ENCODE peak calls at places on chromosomes 13 and 19, in seven cellular contexts. One of them, this sample, is unnamed.
A peak's percentile ranks its signal among the peaks of the same experiment; 100 is the strongest.

GRCh38 chr19:58498316-58499020 is 13.3 kb downstream of the SLC27A5 start:
- DNase-seq in choroid plexus epithelial cell: no peak
- DNase-seq in BJ: no peak
- DNase-seq in foreskin fibroblast: no peak
- DNase-seq in mammary epithelial cell: no peak
- DNase-seq in tibial nerve: no peak
- DNase-seq in ascending aorta: no peak
- DNase-seq in this sample: no peak

GRCh38 chr19:30373593-30373992 is 1.4 kb downstream of the ZNF536 start:
- DNase-seq in tibial nerve: no peak
- DNase-seq in mammary epithelial cell: no peak
- DNase-seq in choroid plexus epithelial cell: no peak
- DNase-seq in foreskin fibroblast: no peak
- DNase-seq in BJ: no peak
- DNase-seq in ascending aorta: no peak
- DNase-seq in this sample: no peak

GRCh38 chr19:33248954-33249613 is 23.4 kb upstream of the SLC7A10 start:
- DNase-seq in foreskin fibroblast: no peak
- DNase-seq in ascending aorta: no peak
- DNase-seq in mammary epithelial cell: no peak
- DNase-seq in choroid plexus epithelial cell: no peak
- DNase-seq in tibial nerve: no peak
- DNase-seq in BJ: no peak
- DNase-seq in this sample: no peak

GRCh38 chr19:18070181-18070580 is 16.6 kb downstream of the IL12RB1 start:
- DNase-seq in ascending aorta: no peak
- DNase-seq in BJ: no peak
- DNase-seq in tibial nerve: no peak
- DNase-seq in mammary epithelial cell: no peak
- DNase-seq in foreskin fibroblast: no peak
- DNase-seq in choroid plexus epithelial cell: no peak
- DNase-seq in this sample: no peak

GRCh38 chr19:48203227-48203793 is 32.8 kb downstream of the ZSWIM9 start:
- DNase-seq in tibial nerve: no peak
- DNase-seq in choroid plexus epithelial cell: no peak
- DNase-seq in foreskin fibroblast: no peak
- DNase-seq in mammary epithelial cell: no peak
- DNase-seq in ascending aorta: no peak
- DNase-seq in BJ: no peak
- DNase-seq in this sample: no peak

GRCh38 chr13:113841355-113841653 is 22.6 kb downstream of the GAS6 start:
- DNase-seq in BJ: no peak
- DNase-seq in foreskin fibroblast: no peak
- DNase-seq in tibial nerve: no peak
- DNase-seq in ascending aorta: no peak
- DNase-seq in mammary epithelial cell: no peak
- DNase-seq in choroid plexus epithelial cell: no peak
- DNase-seq in this sample: no peak

GRCh38 chr19:18520848-18521691 is 800 bp downstream of the ELL start:
- DNase-seq in ascending aorta: no peak
- DNase-seq in choroid plexus epithelial cell: no peak
- DNase-seq in foreskin fibroblast: no peak
- DNase-seq in BJ: no peak
- DNase-seq in mammary epithelial cell: no peak
- DNase-seq in tibial nerve: peak; percentile 62
- DNase-seq in this sample: no peak

GRCh38 chr19:55368701-55369563 is 1.3 kb downstream of the IL11 start:
- DNase-seq in foreskin fibroblast: peak; percentile 75
- DNase-seq in ascending aorta: no peak
- DNase-seq in tibial nerve: no peak
- DNase-seq in mammary epithelial cell: peak; percentile 57
- DNase-seq in choroid plexus epithelial cell: no peak
- DNase-seq in BJ: no peak
- DNase-seq in this sample: peak; percentile 52

GRCh38 chr13:21736926-21737325 is 66.1 kb downstream of the FGF9 start:
- DNase-seq in tibial nerve: no peak
- DNase-seq in ascending aorta: no peak
- DNase-seq in choroid plexus epithelial cell: no peak
- DNase-seq in foreskin fibroblast: no peak
- DNase-seq in mammary epithelial cell: no peak
- DNase-seq in BJ: no peak
- DNase-seq in this sample: no peak

GRCh38 chr19:16391301-16392055 is 66.9 kb downstream of the KLF2 start:
- DNase-seq in mammary epithelial cell: no peak
- DNase-seq in BJ: no peak
- DNase-seq in foreskin fibroblast: no peak
- DNase-seq in choroid plexus epithelial cell: no peak
- DNase-seq in ascending aorta: no peak
- DNase-seq in tibial nerve: no peak
- DNase-seq in this sample: no peak

GRCh38 chr13:98466634-98467236 is 110.2 kb downstream of the STK24 start:
- DNase-seq in foreskin fibroblast: no peak
- DNase-seq in BJ: no peak
- DNase-seq in ascending aorta: no peak
- DNase-seq in choroid plexus epithelial cell: peak; percentile 74
- DNase-seq in tibial nerve: peak; percentile 61
- DNase-seq in mammary epithelial cell: no peak
- DNase-seq in this sample: peak; percentile 61

GRCh38 chr19:17967258-17968051 is 548 bp downstream of the KCNN1 start:
- DNase-seq in foreskin fibroblast: no peak
- DNase-seq in ascending aorta: no peak
- DNase-seq in BJ: no peak
- DNase-seq in mammary epithelial cell: no peak
- DNase-seq in choroid plexus epithelial cell: no peak
- DNase-seq in tibial nerve: no peak
- DNase-seq in this sample: no peak

GRCh38 chr19:1285737-1286360 is at the start of gene EFNA2:
- DNase-seq in tibial nerve: no peak
- DNase-seq in mammary epithelial cell: no peak
- DNase-seq in foreskin fibroblast: no peak
- DNase-seq in BJ: no peak
- DNase-seq in choroid plexus epithelial cell: no peak
- DNase-seq in ascending aorta: no peak
- DNase-seq in this sample: no peak

GRCh38 chr19:2151339-2152229 is at the start of gene AP3D1:
- DNase-seq in ascending aorta: peak; percentile 99
- DNase-seq in mammary epithelial cell: peak; percentile 100
- DNase-seq in choroid plexus epithelial cell: peak; percentile 100
- DNase-seq in foreskin fibroblast: peak; percentile 100
- DNase-seq in BJ: peak; percentile 99
- DNase-seq in tibial nerve: peak; percentile 99
- DNase-seq in this sample: peak; percentile 100

GRCh38 chr13:97757807-97758206 is 195.7 kb upstream of the IPO5 start:
- DNase-seq in BJ: no peak
- DNase-seq in foreskin fibroblast: no peak
- DNase-seq in ascending aorta: no peak
- DNase-seq in choroid plexus epithelial cell: peak; percentile 83
- DNase-seq in tibial nerve: no peak
- DNase-seq in mammary epithelial cell: no peak
- DNase-seq in this sample: no peak

GRCh38 chr19:45862271-45862563 is 730 bp downstream of the SYMPK start:
- DNase-seq in ascending aorta: no peak
- DNase-seq in BJ: no peak
- DNase-seq in tibial nerve: no peak
- DNase-seq in mammary epithelial cell: no peak
- DNase-seq in foreskin fibroblast: no peak
- DNase-seq in choroid plexus epithelial cell: no peak
- DNase-seq in this sample: no peak

GRCh38 chr19:19775891-19776205 is 42.9 kb upstream of the ZNF14 start:
- DNase-seq in foreskin fibroblast: no peak
- DNase-seq in BJ: no peak
- DNase-seq in tibial nerve: no peak
- DNase-seq in ascending aorta: no peak
- DNase-seq in choroid plexus epithelial cell: no peak
- DNase-seq in mammary epithelial cell: no peak
- DNase-seq in this sample: no peak

GRCh38 chr19:3699071-3699740 is 1.1 kb downstream of the PIP5K1C start:
- DNase-seq in ascending aorta: no peak
- DNase-seq in tibial nerve: peak; percentile 52
- DNase-seq in foreskin fibroblast: peak; percentile 64
- DNase-seq in choroid plexus epithelial cell: peak; percentile 42
- DNase-seq in mammary epithelial cell: peak; percentile 50
- DNase-seq in BJ: no peak
- DNase-seq in this sample: peak; percentile 30

GRCh38 chr19:43699506-43700367 is 16.1 kb upstream of the IRGC start:
- DNase-seq in foreskin fibroblast: peak; percentile 15
- DNase-seq in choroid plexus epithelial cell: peak; percentile 34
- DNase-seq in ascending aorta: no peak
- DNase-seq in mammary epithelial cell: no peak
- DNase-seq in tibial nerve: no peak
- DNase-seq in BJ: no peak
- DNase-seq in this sample: peak; percentile 43

DNA sequence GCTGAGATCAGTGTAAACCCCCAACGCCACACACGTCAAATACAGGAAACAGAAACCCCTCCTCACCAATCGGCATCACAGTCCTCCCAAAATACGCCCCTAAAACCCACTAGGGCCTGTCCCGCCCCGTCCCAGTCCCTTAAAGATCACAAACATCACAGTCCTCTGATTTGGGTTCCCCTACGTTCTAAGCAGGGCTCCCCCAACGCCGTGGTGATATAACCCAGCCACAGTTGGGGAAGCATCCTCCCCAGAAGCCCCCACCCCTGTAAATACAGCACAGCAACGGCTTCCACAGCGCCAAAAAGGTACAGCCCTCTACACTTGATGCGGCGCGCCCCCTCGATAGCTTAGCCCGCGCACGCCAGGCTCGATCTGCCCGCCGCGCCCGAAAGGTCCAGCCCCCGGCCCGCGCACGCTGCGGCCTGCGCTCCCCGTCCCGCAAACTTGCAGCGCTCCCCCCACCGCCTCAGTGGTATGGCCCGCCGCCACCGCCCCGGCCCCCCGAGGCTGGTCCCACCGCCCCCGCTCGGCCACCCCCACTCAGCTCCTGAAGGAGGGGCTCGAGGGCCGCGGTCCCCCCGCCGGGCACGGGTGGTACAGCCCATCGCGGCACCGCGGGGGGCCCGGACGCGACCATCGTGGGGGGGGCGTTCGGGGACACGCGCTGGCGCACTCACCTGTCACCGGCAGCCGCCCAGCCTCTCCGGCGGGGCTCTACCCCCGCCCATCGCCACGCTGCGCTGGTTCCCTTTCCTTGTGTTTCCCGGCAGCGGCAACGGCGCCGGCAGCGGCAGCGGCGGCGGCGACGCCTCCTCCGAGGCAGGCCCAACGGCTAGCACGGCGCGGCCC is at the start of gene AKT2:
- DNase-seq in tibial nerve: peak; percentile 18
- DNase-seq in choroid plexus epithelial cell: peak; percentile 72
- DNase-seq in foreskin fibroblast: peak; percentile 42
- DNase-seq in ascending aorta: no peak
- DNase-seq in mammary epithelial cell: peak; percentile 9
- DNase-seq in BJ: no peak
- DNase-seq in this sample: peak; percentile 82
- TF ChIP-seq CTCF in tibial nerve: peak; percentile 20
- TF ChIP-seq CTCF in choroid plexus epithelial cell: no peak
- TF ChIP-seq CTCF in foreskin fibroblast: no peak
- TF ChIP-seq CTCF in ascending aorta: no peak
- TF ChIP-seq CTCF in mammary epithelial cell: no peak
- TF ChIP-seq CTCF in BJ: no peak
- TF ChIP-seq CTCF in this sample: no peak

GRCh38 chr19:37669336-37669963 is 14.2 kb upstream of the ZFP30 start:
- DNase-seq in mammary epithelial cell: no peak
- DNase-seq in ascending aorta: no peak
- DNase-seq in BJ: no peak
- DNase-seq in choroid plexus epithelial cell: peak; percentile 5
- DNase-seq in tibial nerve: no peak
- DNase-seq in foreskin fibroblast: no peak
- DNase-seq in this sample: no peak
- H3K4me3 ChIP-seq in mammary epithelial cell: no peak overlapping the region
- H3K4me3 ChIP-seq in ascending aorta: no peak overlapping the region
- H3K4me3 ChIP-seq in BJ: no peak overlapping the region
- H3K4me3 ChIP-seq in choroid plexus epithelial cell: no peak overlapping the region
- H3K4me3 ChIP-seq in tibial nerve: no peak overlapping the region
- H3K4me3 ChIP-seq in foreskin fibroblast: no peak overlapping the region
- H3K4me3 ChIP-seq in this sample: no peak overlapping the region

GRCh38 chr19:35307990-35308389 is 16.0 kb downstream of the MAG start:
- DNase-seq in choroid plexus epithelial cell: no peak
- DNase-seq in mammary epithelial cell: no peak
- DNase-seq in BJ: no peak
- DNase-seq in foreskin fibroblast: no peak
- DNase-seq in tibial nerve: no peak
- DNase-seq in ascending aorta: no peak
- DNase-seq in this sample: no peak

GRCh38 chr19:35305181-35305580 is 13.2 kb downstream of the MAG start:
- DNase-seq in tibial nerve: no peak
- DNase-seq in ascending aorta: no peak
- DNase-seq in foreskin fibroblast: no peak
- DNase-seq in mammary epithelial cell: no peak
- DNase-seq in BJ: no peak
- DNase-seq in choroid plexus epithelial cell: no peak
- DNase-seq in this sample: no peak

GRCh38 chr19:35304036-35304435 is 12.1 kb downstream of the MAG start:
- DNase-seq in mammary epithelial cell: no peak
- DNase-seq in foreskin fibroblast: no peak
- DNase-seq in BJ: no peak
- DNase-seq in ascending aorta: no peak
- DNase-seq in tibial nerve: no peak
- DNase-seq in choroid plexus epithelial cell: no peak
- DNase-seq in this sample: no peak

GRCh38 chr19:35309481-35310279 is 17.7 kb downstream of the MAG start:
- DNase-seq in BJ: no peak
- DNase-seq in tibial nerve: no peak
- DNase-seq in foreskin fibroblast: no peak
- DNase-seq in choroid plexus epithelial cell: peak; percentile 89
- DNase-seq in ascending aorta: no peak
- DNase-seq in mammary epithelial cell: no peak
- DNase-seq in this sample: no peak

DNA sequence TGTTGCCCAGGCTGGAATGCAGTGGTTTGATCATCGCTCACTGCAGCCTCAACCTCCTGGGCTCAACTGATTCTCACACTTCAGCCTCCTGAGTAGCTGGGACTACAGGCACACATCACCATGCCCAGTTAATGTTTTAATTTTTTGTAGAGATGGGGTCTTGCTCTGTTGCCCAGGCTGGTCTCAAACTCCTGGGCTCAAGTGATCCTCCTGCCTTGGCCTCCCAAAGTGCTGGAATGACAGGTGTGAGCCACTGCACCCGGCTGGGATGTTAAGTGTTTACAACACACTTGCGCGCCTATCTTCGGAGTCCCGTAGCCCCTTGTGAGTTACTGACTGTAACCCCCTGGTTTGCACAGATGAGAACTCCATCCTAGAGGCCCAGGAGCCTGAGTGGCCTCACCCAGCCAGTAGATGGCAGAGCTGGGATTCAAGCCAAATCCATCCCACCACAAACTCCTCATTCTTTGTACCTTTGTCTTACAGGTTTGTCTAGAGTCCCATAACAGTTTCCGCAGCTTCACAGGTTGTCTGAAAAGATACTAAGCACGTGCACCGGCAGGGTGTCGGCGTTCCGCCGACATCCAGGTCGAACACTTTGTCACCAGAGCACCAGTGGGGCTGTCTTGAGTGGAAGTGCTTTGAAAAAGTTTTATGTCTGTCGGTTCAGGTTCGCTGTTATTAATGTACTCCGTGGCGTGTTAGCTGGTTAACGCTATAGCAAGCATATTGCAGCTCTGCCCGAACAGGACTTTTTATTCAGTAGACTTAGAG is 14.7 kb downstream of the MAG start:
- DNase-seq in choroid plexus epithelial cell: no peak
- DNase-seq in ascending aorta: no peak
- DNase-seq in BJ: no peak
- DNase-seq in tibial nerve: no peak
- DNase-seq in foreskin fibroblast: no peak
- DNase-seq in mammary epithelial cell: no peak
- DNase-seq in this sample: no peak
- TF ChIP-seq CTCF in choroid plexus epithelial cell: peak; percentile 38
- TF ChIP-seq CTCF in ascending aorta: no peak
- TF ChIP-seq CTCF in BJ: no peak
- TF ChIP-seq CTCF in tibial nerve: no peak
- TF ChIP-seq CTCF in foreskin fibroblast: no peak
- TF ChIP-seq CTCF in mammary epithelial cell: peak; percentile 21
- TF ChIP-seq CTCF in this sample: peak; percentile 26

GRCh38 chr13:83692800-83693199 is 189.5 kb downstream of the SLITRK1 start:
- DNase-seq in mammary epithelial cell: no peak
- DNase-seq in BJ: no peak
- DNase-seq in choroid plexus epithelial cell: no peak
- DNase-seq in foreskin fibroblast: no peak
- DNase-seq in tibial nerve: no peak
- DNase-seq in ascending aorta: no peak
- DNase-seq in this sample: no peak
- H3K4me3 ChIP-seq in mammary epithelial cell: no peak overlapping the region
- H3K4me3 ChIP-seq in BJ: no peak overlapping the region
- H3K4me3 ChIP-seq in choroid plexus epithelial cell: no peak overlapping the region
- H3K4me3 ChIP-seq in foreskin fibroblast: no peak overlapping the region
- H3K4me3 ChIP-seq in tibial nerve: no peak overlapping the region
- H3K4me3 ChIP-seq in ascending aorta: no peak overlapping the region
- H3K4me3 ChIP-seq in this sample: no peak overlapping the region